ENCODE peak calls at places on chromosomes 13 and 19, in five cellular contexts. C, J, U, F and P are unnamed samples.

GRCh38 chr13:45518525-45519235 is 53.9 kb downstream of the COG3 start:
- DNase-seq in F (no peak), U (no peak), C (peak), J (peak), P (peak)

GRCh38 chr13:61148211-61148610 is 267.4 kb downstream of the PCDH20 start:
- DNase-seq in U (no peak), F (no peak), J (no peak), C (no peak), P (no peak)

GRCh38 chr13:37313383-37313782 is 207.9 kb upstream of the CSNK1A1L start:
- DNase-seq in U (no peak), C (peak), F (no peak), J (peak), P (no peak)

GRCh38 chr13:66996503-66996902 is 233.6 kb downstream of the PCDH9 start:
- DNase-seq in C (no peak), J (peak), U (no peak), F (no peak), P (no peak)

GRCh38 chr19:7987084-7987768 is 18.2 kb downstream of the ELAVL1 start:
- DNase-seq in C (no peak), U (no peak), J (no peak), F (no peak), P (no peak)

GRCh38 chr13:33212396-33212795 is 73.2 kb downstream of the STARD13 start:
- DNase-seq in C (no peak), J (no peak), U (no peak), F (no peak), P (no peak)

GRCh38 chr19:18674616-18675015 is 8.9 kb upstream of the CRTC1 start:
- DNase-seq in C (peak), U (no peak), J (no peak), F (no peak), P (peak)

GRCh38 chr19:38878575-38879399 is 712 bp upstream of the RINL start:
- DNase-seq in U (no peak), C (no peak), J (no peak), F (no peak), P (no peak)

GRCh38 chr13:25963681-25964080 is 88.1 kb downstream of the SHISA2 start:
- DNase-seq in J (peak), F (peak), U (no peak), C (peak), P (no peak)

GRCh38 chr13:75587679-75588078 is 38.1 kb downstream of the UCHL3 start:
- DNase-seq in C (peak), J (peak), F (no peak), U (no peak), P (peak)

GRCh38 chr19:3608079-3608641 is 1.5 kb upstream of the TBXA2R start:
- DNase-seq in C (no peak), F (no peak), J (no peak), U (no peak), P (no peak)

GRCh38 chr19:10486551-10486950 is 16.6 kb downstream of the KEAP1 start:
- DNase-seq in J (no peak), U (no peak), C (no peak), F (no peak), P (no peak)

GRCh38 chr19:47093841-47094240 is 19.7 kb downstream of the ZC3H4 start:
- DNase-seq in J (no peak), C (no peak), F (no peak), U (no peak), P (no peak)

GRCh38 chr13:43304945-43305344 is 281.6 kb downstream of the DNAJC15 start:
- DNase-seq in F (no peak), C (no peak), J (no peak), U (no peak), P (no peak)

GRCh38 chr13:91592050-91593014 is 193.9 kb downstream of the GPC5 start:
- DNase-seq in F (no peak), C (no peak), J (no peak), U (no peak), P (no peak)

GRCh38 chr13:57665471-57665870 is 33.9 kb downstream of the PCDH17 start:
- DNase-seq in F (no peak), C (no peak), U (no peak), J (peak), P (no peak)

GRCh38 chr19:6685482-6685881 is 15.5 kb upstream of the TNFSF14 start:
- DNase-seq in C (no peak), U (no peak), F (no peak), J (no peak), P (no peak)

GRCh38 chr13:107348471-107348870 is 780.5 kb upstream of the ARGLU1 start:
- DNase-seq in C (no peak), F (no peak), J (peak), U (no peak), P (no peak)